ENCODE peak calls at places on chromosomes 4 and X, in six cellular contexts. One of them, this sample, is unnamed.

GRCh38 chr4:77959566-77960338 is 97.1 kb downstream of the MRPL1 start:
- DNase-seq in Caki2: peak
- DNase-seq in HEK293T: peak
- DNase-seq in heart left ventricle: no peak
- DNase-seq in stimulated activated CD8-positive, alpha-beta memory T cell treated with anti-CD3 and anti-CD28 coated beads, Interleukin-4, amount 100 ng/mL, for 4 hours: no peak
- DNase-seq in gastrocnemius medialis: no peak
- DNase-seq in this sample: peak

GRCh38 chr4:177185151-177185550 is 124.5 kb upstream of the NEIL3 start:
- DNase-seq in Caki2: no peak
- DNase-seq in stimulated activated CD8-positive, alpha-beta memory T cell treated with anti-CD3 and anti-CD28 coated beads, Interleukin-4, amount 100 ng/mL, for 4 hours: no peak
- DNase-seq in gastrocnemius medialis: no peak
- DNase-seq in heart left ventricle: no peak
- DNase-seq in HEK293T: no peak
- DNase-seq in this sample: no peak

GRCh38 chr4:67483868-67484602 is 61.3 kb downstream of the CENPC start:
- DNase-seq in HEK293T: no peak
- DNase-seq in Caki2: no peak
- DNase-seq in gastrocnemius medialis: no peak
- DNase-seq in stimulated activated CD8-positive, alpha-beta memory T cell treated with anti-CD3 and anti-CD28 coated beads, Interleukin-4, amount 100 ng/mL, for 4 hours: no peak
- DNase-seq in heart left ventricle: no peak
- DNase-seq in this sample: peak

GRCh38 chrX:72021975-72022374 is 109.7 kb downstream of the RTL5 start:
- DNase-seq in HEK293T: peak
- DNase-seq in gastrocnemius medialis: no peak
- DNase-seq in heart left ventricle: no peak
- DNase-seq in stimulated activated CD8-positive, alpha-beta memory T cell treated with anti-CD3 and anti-CD28 coated beads, Interleukin-4, amount 100 ng/mL, for 4 hours: no peak
- DNase-seq in Caki2: no peak
- DNase-seq in this sample: no peak

GRCh38 chr4:112185740-112186670 is 40.8 kb downstream of the FAM241A start:
- DNase-seq in gastrocnemius medialis: no peak
- DNase-seq in stimulated activated CD8-positive, alpha-beta memory T cell treated with anti-CD3 and anti-CD28 coated beads, Interleukin-4, amount 100 ng/mL, for 4 hours: no peak
- DNase-seq in Caki2: no peak
- DNase-seq in HEK293T: no peak
- DNase-seq in heart left ventricle: no peak
- DNase-seq in this sample: no peak

GRCh38 chr4:48333587-48333986 is 7.7 kb upstream of the SLAIN2 start:
- DNase-seq in heart left ventricle: no peak
- DNase-seq in HEK293T: no peak
- DNase-seq in stimulated activated CD8-positive, alpha-beta memory T cell treated with anti-CD3 and anti-CD28 coated beads, Interleukin-4, amount 100 ng/mL, for 4 hours: no peak
- DNase-seq in gastrocnemius medialis: no peak
- DNase-seq in Caki2: peak
- DNase-seq in this sample: no peak

GRCh38 chr4:145840162-145840768 is 98.4 kb downstream of the ZNF827 start:
- DNase-seq in gastrocnemius medialis: no peak
- DNase-seq in stimulated activated CD8-positive, alpha-beta memory T cell treated with anti-CD3 and anti-CD28 coated beads, Interleukin-4, amount 100 ng/mL, for 4 hours: no peak
- DNase-seq in heart left ventricle: no peak
- DNase-seq in Caki2: peak
- DNase-seq in HEK293T: peak
- DNase-seq in this sample: no peak

GRCh38 chr4:99405433-99406115 is 29.6 kb downstream of the ADH7 start:
- DNase-seq in gastrocnemius medialis: peak
- DNase-seq in stimulated activated CD8-positive, alpha-beta memory T cell treated with anti-CD3 and anti-CD28 coated beads, Interleukin-4, amount 100 ng/mL, for 4 hours: no peak
- DNase-seq in Caki2: peak
- DNase-seq in HEK293T: peak
- DNase-seq in heart left ventricle: peak
- DNase-seq in this sample: peak

GRCh38 chrX:149531599-149531998 is 9.2 kb upstream of the EOLA1 start:
- DNase-seq in heart left ventricle: no peak
- DNase-seq in Caki2: no peak
- DNase-seq in gastrocnemius medialis: no peak
- DNase-seq in stimulated activated CD8-positive, alpha-beta memory T cell treated with anti-CD3 and anti-CD28 coated beads, Interleukin-4, amount 100 ng/mL, for 4 hours: no peak
- DNase-seq in HEK293T: no peak
- DNase-seq in this sample: no peak

GRCh38 chr4:84237008-84237407 is 262.1 kb downstream of the NKX6-1 start:
- DNase-seq in Caki2: no peak
- DNase-seq in HEK293T: no peak
- DNase-seq in heart left ventricle: no peak
- DNase-seq in gastrocnemius medialis: no peak
- DNase-seq in stimulated activated CD8-positive, alpha-beta memory T cell treated with anti-CD3 and anti-CD28 coated beads, Interleukin-4, amount 100 ng/mL, for 4 hours: no peak
- DNase-seq in this sample: no peak

GRCh38 chr4:1081689-1082040 is 31.7 kb downstream of the RNF212 start:
- DNase-seq in heart left ventricle: no peak
- DNase-seq in stimulated activated CD8-positive, alpha-beta memory T cell treated with anti-CD3 and anti-CD28 coated beads, Interleukin-4, amount 100 ng/mL, for 4 hours: no peak
- DNase-seq in HEK293T: no peak
- DNase-seq in gastrocnemius medialis: no peak
- DNase-seq in Caki2: no peak
- DNase-seq in this sample: no peak

GRCh38 chrX:110045988-110046387 is 43.1 kb downstream of the TMEM164 start:
- DNase-seq in heart left ventricle: no peak
- DNase-seq in Caki2: no peak
- DNase-seq in gastrocnemius medialis: no peak
- DNase-seq in HEK293T: no peak
- DNase-seq in stimulated activated CD8-positive, alpha-beta memory T cell treated with anti-CD3 and anti-CD28 coated beads, Interleukin-4, amount 100 ng/mL, for 4 hours: no peak
- DNase-seq in this sample: no peak

GRCh38 chr4:560731-561211 is 15.3 kb downstream of the TMEM271 start:
- DNase-seq in stimulated activated CD8-positive, alpha-beta memory T cell treated with anti-CD3 and anti-CD28 coated beads, Interleukin-4, amount 100 ng/mL, for 4 hours: no peak
- DNase-seq in HEK293T: no peak
- DNase-seq in Caki2: no peak
- DNase-seq in heart left ventricle: no peak
- DNase-seq in gastrocnemius medialis: no peak
- DNase-seq in this sample: no peak

GRCh38 chr4:129344058-129344457 is 248.1 kb downstream of the C4orf33 start:
- DNase-seq in HEK293T: peak
- DNase-seq in heart left ventricle: no peak
- DNase-seq in stimulated activated CD8-positive, alpha-beta memory T cell treated with anti-CD3 and anti-CD28 coated beads, Interleukin-4, amount 100 ng/mL, for 4 hours: no peak
- DNase-seq in Caki2: no peak
- DNase-seq in gastrocnemius medialis: no peak
- DNase-seq in this sample: no peak

This sample was measured in GM04504.